ENCODE peak calls at places on chromosomes 6 and 20, in eight cellular contexts. S is H9; P is HCT116; L is CD4-positive, alpha-beta T cell; D is AG09309; F is NAMALWA; R is aorta; U is kidney epithelial cell. X is an unnamed sample.

GRCh38 chr6:46221221-46221793 is 50.5 kb upstream of the ENPP5 start:
- DNase-seq in S (no peak), P (peak), L (no peak), D (peak), F (peak), R (no peak), U (peak), X (peak)

GRCh38 chr6:6851059-6851658 is 256.6 kb upstream of the RREB1 start:
- DNase-seq in S (no peak), P (peak), L (no peak), D (peak), F (peak), R (no peak), U (peak), X (peak)

GRCh38 chr6:129844118-129844891 is 16.8 kb downstream of the TMEM244 start:
- DNase-seq in S (peak), P (peak), L (no peak), D (peak), F (no peak), R (no peak), U (peak), X (peak)

GRCh38 chr20:25247100-25247665 is 702 bp upstream of the PYGB start:
- DNase-seq in S (peak), P (peak), L (no peak), D (no peak), F (peak), R (peak), U (no peak), X (peak)

GRCh38 chr20:31908016-31908415 is 37.6 kb downstream of the TTLL9 start:
- DNase-seq in S (no peak), P (no peak), L (no peak), D (no peak), F (no peak), R (no peak), U (no peak), X (no peak)

GRCh38 chr6:30156262-30156599 is 4.8 kb downstream of the TRIM10 start:
- DNase-seq in S (no peak), P (peak), L (no peak), D (no peak), F (no peak), R (no peak), U (no peak), X (peak)

GRCh38 chr20:17825949-17826843 is 126.4 kb downstream of the BANF2 start:
- DNase-seq in S (no peak), P (no peak), L (no peak), D (no peak), F (no peak), R (no peak), U (no peak), X (no peak)

GRCh38 chr20:14865169-14865568 is 527.8 kb upstream of the FLRT3 start:
- DNase-seq in S (no peak), P (no peak), L (no peak), D (no peak), F (no peak), R (no peak), U (no peak), X (no peak)

GRCh38 chr6:37130704-37131103 is 39.2 kb upstream of the PIM1 start:
- DNase-seq in S (no peak), P (no peak), L (no peak), D (no peak), F (no peak), R (no peak), U (no peak), X (no peak)

GRCh38 chr6:5529733-5530132 is 268.4 kb downstream of the FARS2 start:
- DNase-seq in S (no peak), P (no peak), L (no peak), D (no peak), F (no peak), R (no peak), U (no peak), X (peak)

X was measured in fibroblast of the aortic adventitia.